ENCODE peak calls at places on chromosomes 4 and X, in four cellular contexts. B, I, K and H are unnamed samples.

GRCh38 chr4:158170691-158171455 is 2.0 kb downstream of the GASK1B start:
- DNase-seq in I (peak; percentile 22), K (no peak), B (peak; percentile 23), H (peak; percentile 78)

GRCh38 chr4:159593651-159594050 is 490.8 kb downstream of the RAPGEF2 start:
- DNase-seq in I (no peak), K (no peak), B (no peak), H (no peak)

GRCh38 chrX:137565921-137566745 is at the start of gene ZIC3:
- DNase-seq in I (peak; percentile 24), B (no peak), K (peak; percentile 82), H (peak; percentile 77)

GRCh38 chr4:75963558-75963957 is 22.7 kb upstream of the NAAA start:
- DNase-seq in B (no peak), I (no peak), K (no peak), H (no peak)

GRCh38 chr4:73139245-73139644 is 69.7 kb upstream of the COX18 start:
- DNase-seq in B (no peak), I (peak; percentile 18), K (no peak), H (no peak)

GRCh38 chrX:23784487-23785301 is 1.7 kb downstream of the SAT1 start:
- DNase-seq in I (peak; percentile 83), B (peak; percentile 88), K (no peak), H (peak; percentile 8)

GRCh38 chr4:184471872-184472539 is 2.3 kb downstream of the IRF2 start:
- DNase-seq in I (no peak), B (peak; percentile 30), K (peak; percentile 60), H (no peak)

GRCh38 chrX:150868625-150869024 is 29.8 kb downstream of the CD99L2 start:
- DNase-seq in I (no peak), K (no peak), B (peak; percentile 74), H (no peak)

GRCh38 chr4:24781999-24782745 is 13.2 kb upstream of the SOD3 start:
- DNase-seq in I (no peak), K (no peak), B (no peak), H (no peak)

GRCh38 chrX:132480581-132481203 is 8.1 kb downstream of the MBNL3 start:
- DNase-seq in K (no peak), B (peak; percentile 20), I (peak; percentile 17), H (no peak)

GRCh38 chr4:62399242-62399641 is 1199.1 kb downstream of the ADGRL3 start:
- DNase-seq in K (no peak), I (no peak), B (no peak), H (no peak)

GRCh38 chr4:90745176-90745575 is 618.0 kb downstream of the CCSER1 start:
- DNase-seq in B (no peak), I (peak; percentile 10), K (no peak), H (no peak)

GRCh38 chrX:70336767-70337166 is 46.9 kb downstream of the KIF4A start:
- DNase-seq in B (no peak), I (no peak), K (no peak), H (no peak)

GRCh38 chr4:142041788-142042187 is 405.4 kb downstream of the IL15 start:
- DNase-seq in I (no peak), K (no peak), B (no peak), H (no peak)

GRCh38 chr4:173243917-173244658 is 75.5 kb downstream of the GALNT7 start:
- DNase-seq in I (no peak), B (no peak), K (no peak), H (no peak)
- H3K9ac ChIP-seq in I (no peak overlapping the region), B (no peak overlapping the region), K (no peak overlapping the region), H (no peak overlapping the region)

GRCh38 chr4:17558941-17559708 is 17.9 kb upstream of the LAP3 start:
- DNase-seq in K (no peak), B (no peak), I (no peak), H (no peak)

GRCh38 chr4:17561195-17561909 is 15.6 kb upstream of the LAP3 start:
- DNase-seq in B (peak; percentile 79), I (peak; percentile 69), K (peak; percentile 63), H (no peak)

GRCh38 chr4:17559709-17560048 is 17.3 kb upstream of the LAP3 start:
- DNase-seq in I (no peak), B (no peak), K (no peak), H (no peak)

GRCh38 chr4:17560065-17560673 is 16.8 kb upstream of the LAP3 start:
- DNase-seq in I (no peak), K (no peak), B (no peak), H (no peak)

DNA sequence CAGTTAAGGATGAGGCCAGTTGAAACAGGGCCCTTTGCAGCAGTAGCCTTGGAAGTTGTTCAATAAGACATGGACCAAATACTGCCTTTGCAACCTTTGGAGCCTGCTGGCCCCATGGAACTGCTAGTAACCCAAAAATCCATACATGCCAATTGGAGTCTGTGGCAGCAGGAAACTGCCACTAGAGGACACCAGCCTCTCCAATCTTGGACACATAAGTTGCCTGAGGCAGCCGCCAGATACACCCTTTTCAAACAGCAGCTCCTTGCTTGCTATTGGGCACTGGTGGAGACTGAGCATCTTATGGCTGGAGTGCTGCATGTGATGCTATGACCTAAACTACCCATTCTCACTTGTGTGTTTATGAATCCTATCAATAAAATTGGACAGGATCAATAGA is 14.8 kb upstream of the LAP3 start:
- DNase-seq in K (peak; percentile 21), B (no peak), I (no peak), H (no peak)
- TF ChIP-seq CTCF in K (no peak), B (no peak), I (no peak), H (no peak)

GRCh38 chr4:83604315-83604714 is 68.4 kb downstream of the GPAT3 start:
- DNase-seq in B (no peak), I (no peak), K (no peak), H (no peak)
- H3K9ac ChIP-seq in B (no peak overlapping the region), I (no peak overlapping the region), K (no peak overlapping the region), H (no peak overlapping the region)

GRCh38 chr4:145697332-145697731 is 17.4 kb downstream of the C4orf51 start:
- DNase-seq in K (no peak), B (no peak), I (no peak), H (no peak)
- TF ChIP-seq CTCF in K (no peak), B (no peak), I (no peak), H (no peak)

GRCh38 chr4:26884486-26884988 is 23.9 kb downstream of the STIM2 start:
- DNase-seq in B (no peak), I (no peak), K (no peak), H (no peak)
- H3K9ac ChIP-seq in B (no peak overlapping the region), I (no peak overlapping the region), K (no peak overlapping the region), H (no peak overlapping the region)